ENCODE peak calls at places on chromosome 18, in ten cellular contexts. I is thyroid gland; E is substantia nigra; X is RWPE1; Y is Ammon's horn; N is activated CD8-positive, alpha-beta memory T cell treated with anti-CD3 and anti-CD28 coated beads, Interleukin-2, amount 50 U/mL, for 48 hours; R is hypothalamus; G is NT2/D1; S is NCI-H226; T is left ventricle myocardium inferior. W is an unnamed sample.

GRCh38 chr18:63518178-63519012 is 23.8 kb upstream of the SERPINB12 start:
- DNase-seq in I (peak; percentile 49), R (peak; percentile 19), G (peak; percentile 57), T (no peak), S (no peak), N (peak; percentile 61), Y (peak; percentile 91), E (peak; percentile 63), X (peak; percentile 50), W (peak; percentile 62)

GRCh38 chr18:23810396-23810795 is 121.1 kb downstream of the LAMA3 start:
- DNase-seq in R (no peak), X (no peak), E (no peak), N (no peak), T (no peak), S (no peak), I (no peak), G (no peak), Y (no peak), W (no peak)

GRCh38 chr18:43588838-43589237 is 311.5 kb upstream of the SYT4 start:
- DNase-seq in X (no peak), R (no peak), E (no peak), S (no peak), T (no peak), G (no peak), N (no peak), Y (no peak), I (no peak), W (no peak)

GRCh38 chr18:13513015-13513414 is 213.3 kb downstream of the FAM210A start:
- DNase-seq in G (no peak), N (no peak), X (no peak), Y (no peak), R (no peak), I (no peak), T (no peak), S (no peak), E (no peak), W (no peak)

GRCh38 chr18:79699653-79700052 is 20.1 kb downstream of the CTDP1 start:
- DNase-seq in Y (no peak), S (no peak), R (no peak), I (no peak), G (no peak), N (no peak), X (no peak), T (no peak), E (no peak), W (no peak)

GRCh38 chr18:1578505-1578904 is 673.8 kb downstream of the ADCYAP1 start:
- DNase-seq in S (no peak), E (no peak), I (no peak), T (no peak), X (no peak), G (no peak), R (no peak), N (no peak), Y (no peak), W (no peak)

GRCh38 chr18:8681196-8681595 is 24.2 kb upstream of the MTCL1 start:
- DNase-seq in X (no peak), R (no peak), Y (no peak), N (peak; percentile 20), S (no peak), T (no peak), I (no peak), G (no peak), E (no peak), W (no peak)

GRCh38 chr18:9950289-9951016 is 36.6 kb downstream of the VAPA start:
- DNase-seq in N (no peak), X (no peak), G (no peak), E (no peak), T (no peak), Y (no peak), I (no peak), S (no peak), R (no peak), W (no peak)

GRCh38 chr18:63963610-63964256 is 6.1 kb upstream of the SERPINB8 start:
- DNase-seq in E (peak; percentile 14), G (no peak), X (no peak), N (no peak), S (no peak), Y (peak; percentile 82), I (peak; percentile 46), R (peak; percentile 18), T (no peak), W (no peak)

GRCh38 chr18:51153659-51154371 is 43.7 kb downstream of the MEX3C start:
- DNase-seq in N (peak; percentile 81), E (no peak), Y (no peak), G (no peak), R (no peak), I (no peak), S (no peak), T (no peak), X (no peak), W (no peak)

GRCh38 chr18:69495338-69495737 is 94.7 kb downstream of the DOK6 start:
- DNase-seq in G (no peak), T (no peak), E (no peak), Y (no peak), I (no peak), S (no peak), R (no peak), X (no peak), N (no peak), W (no peak)

GRCh38 chr18:5413447-5413846 is 117.9 kb upstream of the ZBTB14 start:
- DNase-seq in I (no peak), T (no peak), E (no peak), R (no peak), Y (peak; percentile 22), G (no peak), X (no peak), S (no peak), N (no peak), W (no peak)

GRCh38 chr18:48023334-48024008 is 93.0 kb upstream of the SMAD2 start:
- DNase-seq in T (no peak), S (peak; percentile 90), I (peak; percentile 92), R (no peak), X (peak; percentile 63), E (peak; percentile 11), Y (peak; percentile 43), N (no peak), G (peak; percentile 30), W (peak; percentile 39)

GRCh38 chr18:21489119-21489750 is 111.3 kb downstream of the ESCO1 start:
- DNase-seq in Y (peak; percentile 58), S (peak; percentile 17), N (no peak), I (peak; percentile 34), G (peak; percentile 22), T (no peak), R (peak; percentile 3), X (peak; percentile 38), E (no peak), W (peak; percentile 24)

GRCh38 chr18:58856881-58857280 is 7.8 kb upstream of the ZNF532 start:
- DNase-seq in T (no peak), S (peak; percentile 52), R (no peak), X (peak; percentile 27), N (no peak), Y (no peak), I (no peak), E (no peak), G (no peak), W (no peak)

GRCh38 chr18:46158498-46158897 is 54.3 kb downstream of the HAUS1 start:
- DNase-seq in E (no peak), Y (no peak), N (no peak), T (no peak), I (no peak), X (peak; percentile 34), G (no peak), S (peak; percentile 77), R (no peak), W (no peak)

GRCh38 chr18:36580874-36581750 is 247.7 kb downstream of the TPGS2 start:
- DNase-seq in E (no peak), N (no peak), T (no peak), S (peak; percentile 7), R (no peak), I (no peak), Y (no peak), X (peak; percentile 30), G (no peak), W (no peak)

GRCh38 chr18:23814977-23815614 is 125.8 kb downstream of the LAMA3 start:
- DNase-seq in I (no peak), R (no peak), S (no peak), G (no peak), T (peak; percentile 51), E (no peak), X (no peak), N (no peak), Y (peak; percentile 72), W (no peak)

GRCh38 chr18:39313992-39314391 is 1748.4 kb upstream of the CELF4 start:
- DNase-seq in E (no peak), G (no peak), R (no peak), T (no peak), N (no peak), X (no peak), Y (no peak), I (no peak), S (no peak), W (no peak)

GRCh38 chr18:79872852-79873444 is 75.2 kb downstream of the KCNG2 start:
- DNase-seq in G (no peak), N (peak; percentile 34), S (no peak), T (no peak), I (no peak), E (no peak), Y (no peak), R (no peak), X (no peak), W (no peak)

GRCh38 chr18:79588636-79589481 is 90.7 kb upstream of the CTDP1 start:
- DNase-seq in N (no peak), T (peak; percentile 86), R (peak; percentile 40), E (peak; percentile 12), S (peak; percentile 11), Y (peak; percentile 42), G (no peak), X (peak; percentile 44), I (peak; percentile 45), W (no peak)

GRCh38 chr18:31880186-31880898 is 62.6 kb downstream of the TRAPPC8 start:
- DNase-seq in Y (no peak), R (no peak), G (no peak), T (no peak), S (no peak), E (no peak), N (no peak), X (no peak), I (no peak), W (no peak)

GRCh38 chr18:43869451-43870008 is 592.2 kb upstream of the SYT4 start:
- DNase-seq in E (no peak), N (no peak), X (no peak), R (no peak), Y (no peak), T (no peak), G (no peak), I (no peak), S (no peak), W (no peak)

GRCh38 chr18:79485788-79486355 is 90.1 kb downstream of the NFATC1 start:
- DNase-seq in N (no peak), Y (no peak), R (no peak), X (no peak), G (no peak), T (peak; percentile 22), E (no peak), I (no peak), S (no peak), W (no peak)

GRCh38 chr18:77103181-77103875 is 29.3 kb downstream of the MBP start:
- DNase-seq in T (no peak), S (peak; percentile 35), I (no peak), G (no peak), Y (no peak), N (peak; percentile 44), R (no peak), E (no peak), X (no peak), W (no peak)

GRCh38 chr18:71743634-71744033 is 800.5 kb downstream of the CBLN2 start:
- DNase-seq in R (no peak), G (no peak), S (no peak), X (no peak), I (no peak), E (no peak), N (no peak), T (no peak), Y (no peak), W (no peak)

GRCh38 chr18:57333941-57334340 is 18.4 kb upstream of the ST8SIA3 start:
- DNase-seq in X (no peak), Y (no peak), E (no peak), N (no peak), S (no peak), G (no peak), T (no peak), I (no peak), R (no peak), W (no peak)

GRCh38 chr18:74219056-74219455 is 70.7 kb downstream of the TIMM21 start:
- DNase-seq in E (no peak), Y (no peak), S (no peak), N (no peak), X (peak; percentile 7), T (no peak), G (no peak), R (no peak), I (no peak), W (no peak)